ENCODE peak calls at places on chromosomes 16 and 17, in seven cellular contexts. One of them, this sample, is unnamed.

GRCh38 chr17:32861979-32862378 is 14.9 kb downstream of the MYO1D start:
- DNase-seq in T-helper 9 cell: no peak
- DNase-seq in hypothalamus: no peak
- DNase-seq in Daoy: peak
- DNase-seq in amniotic stem cell: no peak
- DNase-seq in PC-9: no peak
- DNase-seq in activated naive CD4-positive, alpha-beta T cell treated with Interleukin-2 at 50 U/mL for 16 hours: no peak
- DNase-seq in this sample: no peak

GRCh38 chr17:50051082-50051576 is 4.8 kb upstream of the ITGA3 start:
- DNase-seq in hypothalamus: no peak
- DNase-seq in amniotic stem cell: peak
- DNase-seq in activated naive CD4-positive, alpha-beta T cell treated with Interleukin-2 at 50 U/mL for 16 hours: peak
- DNase-seq in Daoy: peak
- DNase-seq in PC-9: peak
- DNase-seq in T-helper 9 cell: no peak
- DNase-seq in this sample: no peak

GRCh38 chr16:79283578-79283977 is 317.0 kb downstream of the MAF start:
- DNase-seq in PC-9: no peak
- DNase-seq in amniotic stem cell: no peak
- DNase-seq in Daoy: no peak
- DNase-seq in T-helper 9 cell: peak
- DNase-seq in activated naive CD4-positive, alpha-beta T cell treated with Interleukin-2 at 50 U/mL for 16 hours: peak
- DNase-seq in hypothalamus: no peak
- DNase-seq in this sample: no peak

GRCh38 chr16:77834600-77834963 is 46.2 kb downstream of the VAT1L start:
- DNase-seq in Daoy: peak
- DNase-seq in hypothalamus: no peak
- DNase-seq in PC-9: no peak
- DNase-seq in activated naive CD4-positive, alpha-beta T cell treated with Interleukin-2 at 50 U/mL for 16 hours: no peak
- DNase-seq in T-helper 9 cell: no peak
- DNase-seq in amniotic stem cell: no peak
- DNase-seq in this sample: peak

GRCh38 chr17:77317091-77317519 is 176.3 kb downstream of the SEC14L1 start:
- DNase-seq in PC-9: no peak
- DNase-seq in Daoy: no peak
- DNase-seq in T-helper 9 cell: no peak
- DNase-seq in hypothalamus: no peak
- DNase-seq in activated naive CD4-positive, alpha-beta T cell treated with Interleukin-2 at 50 U/mL for 16 hours: no peak
- DNase-seq in amniotic stem cell: no peak
- DNase-seq in this sample: no peak

GRCh38 chr16:21263640-21264211 is 14.4 kb downstream of the CRYM start:
- DNase-seq in activated naive CD4-positive, alpha-beta T cell treated with Interleukin-2 at 50 U/mL for 16 hours: no peak
- DNase-seq in Daoy: peak
- DNase-seq in PC-9: no peak
- DNase-seq in T-helper 9 cell: no peak
- DNase-seq in hypothalamus: no peak
- DNase-seq in amniotic stem cell: no peak
- DNase-seq in this sample: no peak

GRCh38 chr17:77493238-77493812 is 352.6 kb downstream of the SEC14L1 start:
- DNase-seq in hypothalamus: no peak
- DNase-seq in activated naive CD4-positive, alpha-beta T cell treated with Interleukin-2 at 50 U/mL for 16 hours: no peak
- DNase-seq in PC-9: no peak
- DNase-seq in Daoy: no peak
- DNase-seq in amniotic stem cell: no peak
- DNase-seq in T-helper 9 cell: no peak
- DNase-seq in this sample: no peak

GRCh38 chr17:75124041-75124818 is 7.3 kb downstream of the NT5C start:
- DNase-seq in hypothalamus: no peak
- DNase-seq in PC-9: peak
- DNase-seq in Daoy: peak
- DNase-seq in amniotic stem cell: no peak
- DNase-seq in T-helper 9 cell: peak
- DNase-seq in activated naive CD4-positive, alpha-beta T cell treated with Interleukin-2 at 50 U/mL for 16 hours: peak
- DNase-seq in this sample: no peak

GRCh38 chr16:65763640-65764305 is 602.7 kb upstream of the CDH5 start:
- DNase-seq in amniotic stem cell: no peak
- DNase-seq in activated naive CD4-positive, alpha-beta T cell treated with Interleukin-2 at 50 U/mL for 16 hours: no peak
- DNase-seq in Daoy: no peak
- DNase-seq in T-helper 9 cell: no peak
- DNase-seq in hypothalamus: no peak
- DNase-seq in PC-9: no peak
- DNase-seq in this sample: no peak

GRCh38 chr17:79544142-79544914 is 66.5 kb downstream of the RBFOX3 start:
- DNase-seq in T-helper 9 cell: no peak
- DNase-seq in hypothalamus: no peak
- DNase-seq in amniotic stem cell: no peak
- DNase-seq in activated naive CD4-positive, alpha-beta T cell treated with Interleukin-2 at 50 U/mL for 16 hours: no peak
- DNase-seq in Daoy: no peak
- DNase-seq in PC-9: no peak
- DNase-seq in this sample: no peak

GRCh38 chr16:23594186-23594585 is 1.9 kb downstream of the NDUFAB1 start:
- DNase-seq in amniotic stem cell: no peak
- DNase-seq in T-helper 9 cell: no peak
- DNase-seq in PC-9: no peak
- DNase-seq in hypothalamus: no peak
- DNase-seq in activated naive CD4-positive, alpha-beta T cell treated with Interleukin-2 at 50 U/mL for 16 hours: no peak
- DNase-seq in Daoy: no peak
- DNase-seq in this sample: no peak

GRCh38 chr16:65964752-65965151 is 401.7 kb upstream of the CDH5 start:
- DNase-seq in amniotic stem cell: no peak
- DNase-seq in activated naive CD4-positive, alpha-beta T cell treated with Interleukin-2 at 50 U/mL for 16 hours: no peak
- DNase-seq in T-helper 9 cell: no peak
- DNase-seq in Daoy: no peak
- DNase-seq in PC-9: no peak
- DNase-seq in hypothalamus: no peak
- DNase-seq in this sample: no peak

GRCh38 chr17:33049781-33050414 is 58.3 kb downstream of the SPACA3 start:
- DNase-seq in hypothalamus: no peak
- DNase-seq in activated naive CD4-positive, alpha-beta T cell treated with Interleukin-2 at 50 U/mL for 16 hours: peak
- DNase-seq in amniotic stem cell: peak
- DNase-seq in Daoy: peak
- DNase-seq in PC-9: peak
- DNase-seq in T-helper 9 cell: peak
- DNase-seq in this sample: no peak

GRCh38 chr16:12231666-12232065 is 255.1 kb downstream of the SNX29 start:
- DNase-seq in hypothalamus: no peak
- DNase-seq in T-helper 9 cell: no peak
- DNase-seq in Daoy: peak
- DNase-seq in activated naive CD4-positive, alpha-beta T cell treated with Interleukin-2 at 50 U/mL for 16 hours: no peak
- DNase-seq in amniotic stem cell: peak
- DNase-seq in PC-9: no peak
- DNase-seq in this sample: peak

GRCh38 chr17:55086635-55087058 is 118.1 kb downstream of the STXBP4 start:
- DNase-seq in Daoy: peak
- DNase-seq in amniotic stem cell: peak
- DNase-seq in hypothalamus: no peak
- DNase-seq in T-helper 9 cell: no peak
- DNase-seq in activated naive CD4-positive, alpha-beta T cell treated with Interleukin-2 at 50 U/mL for 16 hours: no peak
- DNase-seq in PC-9: peak
- DNase-seq in this sample: peak

GRCh38 chr16:64507240-64508024 is 614.4 kb downstream of the CDH11 start:
- DNase-seq in Daoy: no peak
- DNase-seq in PC-9: no peak
- DNase-seq in T-helper 9 cell: no peak
- DNase-seq in amniotic stem cell: no peak
- DNase-seq in hypothalamus: no peak
- DNase-seq in activated naive CD4-positive, alpha-beta T cell treated with Interleukin-2 at 50 U/mL for 16 hours: no peak
- DNase-seq in this sample: no peak

GRCh38 chr16:51150159-51150893 is 744 bp downstream of the SALL1 start:
- DNase-seq in T-helper 9 cell: no peak
- DNase-seq in Daoy: peak
- DNase-seq in amniotic stem cell: no peak
- DNase-seq in activated naive CD4-positive, alpha-beta T cell treated with Interleukin-2 at 50 U/mL for 16 hours: no peak
- DNase-seq in PC-9: no peak
- DNase-seq in hypothalamus: no peak
- DNase-seq in this sample: no peak

GRCh38 chr16:84411768-84412167 is 43.4 kb downstream of the ATP2C2 start:
- DNase-seq in hypothalamus: no peak
- DNase-seq in T-helper 9 cell: no peak
- DNase-seq in activated naive CD4-positive, alpha-beta T cell treated with Interleukin-2 at 50 U/mL for 16 hours: no peak
- DNase-seq in PC-9: no peak
- DNase-seq in amniotic stem cell: no peak
- DNase-seq in Daoy: no peak
- DNase-seq in this sample: no peak

GRCh38 chr16:49491736-49492089 is 118.1 kb downstream of the C16orf78 start:
- DNase-seq in PC-9: no peak
- DNase-seq in amniotic stem cell: no peak
- DNase-seq in hypothalamus: peak
- DNase-seq in activated naive CD4-positive, alpha-beta T cell treated with Interleukin-2 at 50 U/mL for 16 hours: no peak
- DNase-seq in Daoy: peak
- DNase-seq in T-helper 9 cell: no peak
- DNase-seq in this sample: no peak

GRCh38 chr16:52812945-52813556 is 239.6 kb downstream of the CHD9NB start:
- DNase-seq in T-helper 9 cell: no peak
- DNase-seq in Daoy: peak
- DNase-seq in hypothalamus: no peak
- DNase-seq in activated naive CD4-positive, alpha-beta T cell treated with Interleukin-2 at 50 U/mL for 16 hours: no peak
- DNase-seq in amniotic stem cell: no peak
- DNase-seq in PC-9: no peak
- DNase-seq in this sample: no peak

GRCh38 chr16:1909661-1910231 is 8.5 kb downstream of the HS3ST6 start:
- DNase-seq in PC-9: peak
- DNase-seq in hypothalamus: no peak
- DNase-seq in Daoy: no peak
- DNase-seq in T-helper 9 cell: no peak
- DNase-seq in amniotic stem cell: no peak
- DNase-seq in activated naive CD4-positive, alpha-beta T cell treated with Interleukin-2 at 50 U/mL for 16 hours: no peak
- DNase-seq in this sample: no peak

GRCh38 chr16:89744813-89745212 is 23.5 kb downstream of the ZNF276 start:
- DNase-seq in hypothalamus: no peak
- DNase-seq in Daoy: no peak
- DNase-seq in T-helper 9 cell: no peak
- DNase-seq in activated naive CD4-positive, alpha-beta T cell treated with Interleukin-2 at 50 U/mL for 16 hours: no peak
- DNase-seq in amniotic stem cell: no peak
- DNase-seq in PC-9: no peak
- DNase-seq in this sample: no peak

GRCh38 chr17:2986925-2987324 is 76.5 kb downstream of the OR1D5 start:
- DNase-seq in PC-9: no peak
- DNase-seq in T-helper 9 cell: no peak
- DNase-seq in activated naive CD4-positive, alpha-beta T cell treated with Interleukin-2 at 50 U/mL for 16 hours: no peak
- DNase-seq in hypothalamus: no peak
- DNase-seq in Daoy: no peak
- DNase-seq in amniotic stem cell: no peak
- DNase-seq in this sample: no peak

GRCh38 chr16:74160759-74161158 is 135.9 kb upstream of the PSMD7 start:
- DNase-seq in T-helper 9 cell: no peak
- DNase-seq in amniotic stem cell: no peak
- DNase-seq in activated naive CD4-positive, alpha-beta T cell treated with Interleukin-2 at 50 U/mL for 16 hours: no peak
- DNase-seq in PC-9: no peak
- DNase-seq in hypothalamus: no peak
- DNase-seq in Daoy: no peak
- DNase-seq in this sample: no peak

GRCh38 chr17:7415784-7416183 is 4.3 kb upstream of the SPEM1 start:
- DNase-seq in PC-9: no peak
- DNase-seq in activated naive CD4-positive, alpha-beta T cell treated with Interleukin-2 at 50 U/mL for 16 hours: no peak
- DNase-seq in amniotic stem cell: no peak
- DNase-seq in T-helper 9 cell: no peak
- DNase-seq in hypothalamus: no peak
- DNase-seq in Daoy: no peak
- DNase-seq in this sample: no peak

GRCh38 chr16:84834403-84834772 is 14.6 kb downstream of the CRISPLD2 start:
- DNase-seq in T-helper 9 cell: no peak
- DNase-seq in PC-9: no peak
- DNase-seq in activated naive CD4-positive, alpha-beta T cell treated with Interleukin-2 at 50 U/mL for 16 hours: no peak
- DNase-seq in amniotic stem cell: no peak
- DNase-seq in hypothalamus: no peak
- DNase-seq in Daoy: no peak
- DNase-seq in this sample: no peak

GRCh38 chr17:39746145-39746461 is 8.4 kb downstream of the GRB7 start:
- DNase-seq in T-helper 9 cell: no peak
- DNase-seq in hypothalamus: no peak
- DNase-seq in amniotic stem cell: no peak
- DNase-seq in Daoy: no peak
- DNase-seq in PC-9: no peak
- DNase-seq in activated naive CD4-positive, alpha-beta T cell treated with Interleukin-2 at 50 U/mL for 16 hours: no peak
- DNase-seq in this sample: no peak

This sample was measured in AG04449.